ENCODE peak calls at places on chromosomes 16 and 17, in eight cellular contexts. B, V, D, G, Q, J, N and I are unnamed samples.

GRCh38 chr16:57277586-57277985 is 6.9 kb downstream of the PLLP start:
- DNase-seq in Q (no peak), G (no peak), B (no peak), V (no peak), J (peak; percentile 76), D (peak; percentile 27), N (peak; percentile 75), I (peak; percentile 90)

GRCh38 chr16:54175552-54176375 is 110.8 kb downstream of the IRX3 start:
- DNase-seq in J (peak; percentile 8), N (no peak), G (no peak), V (no peak), D (no peak), B (no peak), Q (no peak), I (no peak)

GRCh38 chr17:2368383-2368782 is 31.1 kb downstream of the SGSM2 start:
- DNase-seq in J (no peak), Q (no peak), G (no peak), V (no peak), B (no peak), N (no peak), D (no peak), I (no peak)

GRCh38 chr16:76265434-76266045 is 11.7 kb upstream of the CNTNAP4 start:
- DNase-seq in V (no peak), J (peak; percentile 27), N (no peak), G (no peak), B (peak; percentile 94), Q (peak; percentile 79), D (no peak), I (no peak)

GRCh38 chr16:86203557-86204275 is 304.8 kb downstream of the IRF8 start:
- DNase-seq in J (no peak), B (no peak), Q (no peak), D (no peak), V (no peak), G (no peak), N (no peak), I (no peak)

GRCh38 chr16:69120096-69120664 is 12.2 kb downstream of the CHTF8 start:
- DNase-seq in D (no peak), G (no peak), B (no peak), Q (no peak), V (no peak), J (no peak), N (no peak), I (no peak)

GRCh38 chr17:28901866-28902818 is 737 bp downstream of the DHRS13 start:
- DNase-seq in Q (peak; percentile 38), G (peak; percentile 60), V (no peak), N (no peak), B (no peak), J (no peak), D (peak; percentile 81), I (no peak)

GRCh38 chr17:6923385-6923784 is 72.5 kb upstream of the ALOX12 start:
- DNase-seq in B (no peak), D (no peak), N (no peak), G (no peak), Q (no peak), V (no peak), J (no peak), I (no peak)

GRCh38 chr16:15847621-15848175 is 9.1 kb downstream of the MYH11 start:
- DNase-seq in V (no peak), Q (no peak), B (no peak), N (no peak), G (no peak), J (no peak), D (no peak), I (no peak)

GRCh38 chr17:70168979-70169706 is at the start of gene KCNJ2:
- DNase-seq in J (peak; percentile 77), B (peak; percentile 98), V (peak; percentile 4), Q (peak; percentile 90), N (no peak), G (peak; percentile 86), D (peak; percentile 94), I (peak; percentile 34)

GRCh38 chr17:82438401-82439193 is 12.0 kb downstream of the CYBC1 start:
- DNase-seq in Q (no peak), V (no peak), G (no peak), D (peak; percentile 86), N (no peak), J (no peak), B (peak; percentile 44), I (no peak)

GRCh38 chr17:73526851-73527250 is 117.4 kb downstream of the SDK2 start:
- DNase-seq in D (peak; percentile 10), B (no peak), Q (no peak), V (no peak), G (no peak), N (no peak), J (no peak), I (no peak)

GRCh38 chr16:58053682-58054005 is 28.1 kb downstream of the MMP15 start:
- DNase-seq in V (no peak), J (no peak), Q (no peak), N (no peak), B (no peak), G (no peak), D (no peak), I (no peak)

GRCh38 chr17:40407460-40407859 is 10.2 kb downstream of the TOP2A start:
- DNase-seq in J (no peak), D (no peak), Q (no peak), N (no peak), G (no peak), B (no peak), V (no peak), I (no peak)

GRCh38 chr17:56131431-56131830 is 21.8 kb upstream of the ANKFN1 start:
- DNase-seq in V (no peak), N (no peak), B (no peak), Q (no peak), J (peak; percentile 3), D (no peak), G (no peak), I (no peak)

GRCh38 chr17:56130030-56130429 is 23.2 kb upstream of the ANKFN1 start:
- DNase-seq in J (no peak), N (no peak), B (no peak), V (no peak), G (no peak), Q (no peak), D (no peak), I (no peak)

GRCh38 chr17:56121661-56122060 is 31.6 kb upstream of the ANKFN1 start:
- DNase-seq in V (no peak), D (no peak), B (no peak), Q (no peak), G (no peak), N (no peak), J (no peak), I (no peak)

DNA sequence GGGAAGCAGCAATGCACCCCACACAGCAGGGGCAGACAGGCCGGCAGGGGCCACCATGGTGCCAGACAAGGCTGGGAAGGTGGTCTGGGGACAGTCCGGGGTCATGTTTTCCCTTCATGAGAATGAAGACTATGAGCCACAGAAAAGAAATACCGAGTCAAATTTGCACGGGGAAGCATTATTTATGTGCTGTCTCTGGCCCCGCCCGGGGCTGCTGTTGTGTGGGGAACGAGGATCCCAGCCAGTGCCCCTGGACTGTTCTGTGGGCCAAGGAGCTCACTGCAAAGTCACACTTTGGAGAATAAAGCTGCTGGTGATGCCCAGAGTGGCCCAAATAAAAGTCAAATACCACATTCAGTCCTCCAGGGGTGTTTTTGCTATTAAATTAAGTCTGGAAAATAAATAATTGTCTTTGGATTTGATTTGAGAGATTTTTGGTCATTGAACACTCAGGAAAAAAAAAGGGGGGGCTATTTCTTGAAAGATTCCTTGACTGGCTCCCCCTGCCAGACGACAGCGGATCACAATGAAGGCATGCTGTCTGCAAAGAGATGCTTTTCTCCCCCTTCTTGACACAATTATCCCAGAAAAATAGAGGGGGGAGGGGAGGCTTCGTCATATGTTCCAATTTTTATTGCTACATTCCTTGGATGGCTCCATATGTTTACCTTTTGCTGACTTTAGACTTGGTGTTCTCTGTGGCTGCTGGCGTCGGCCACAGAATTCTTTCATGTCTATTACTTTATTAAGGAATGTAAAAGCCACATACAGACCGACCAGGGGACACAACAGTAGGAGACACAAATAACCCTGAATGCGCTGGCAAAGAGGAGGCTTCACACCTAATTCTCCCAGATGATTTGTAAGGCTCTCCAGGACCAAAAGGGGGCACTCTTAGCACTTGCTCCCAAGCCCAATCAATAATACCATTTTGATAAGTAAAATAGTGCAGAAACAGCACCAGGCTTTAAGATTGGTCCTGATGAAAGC is 27.1 kb upstream of the ANKFN1 start:
- DNase-seq in B (peak; percentile 76), D (no peak), V (peak; percentile 43), Q (peak; percentile 8), N (no peak), J (peak; percentile 48), G (no peak), I (no peak)
- TF ChIP-seq CTCF in B (peak; percentile 87), D (no peak), V (peak; percentile 67), Q (peak; percentile 54), N (peak; percentile 82), J (peak; percentile 43), G (no peak), I (peak; percentile 64)

GRCh38 chr16:48682971-48683370 is 73.0 kb upstream of the N4BP1 start:
- DNase-seq in G (no peak), D (no peak), N (no peak), Q (no peak), V (no peak), J (no peak), B (no peak), I (no peak)
- H3K4me3 ChIP-seq in G (no peak overlapping the region), D (no peak overlapping the region), N (no peak overlapping the region), Q (no peak overlapping the region), V (no peak overlapping the region), J (no peak overlapping the region), B (no peak overlapping the region), I (no peak overlapping the region)

GRCh38 chr16:19898924-19899604 is 14.4 kb upstream of the GPRC5B start:
- DNase-seq in Q (peak; percentile 56), D (no peak), J (peak; percentile 72), N (no peak), B (peak; percentile 89), V (peak; percentile 13), G (peak; percentile 33), I (no peak)
- TF ChIP-seq CTCF in Q (peak; percentile 86), D (peak; percentile 48), J (peak; percentile 80), N (peak; percentile 85), B (peak; percentile 86), V (peak; percentile 84), G (no peak), I (peak; percentile 75)

GRCh38 chr17:71664867-71665266 is 456.0 kb upstream of the SOX9 start:
- DNase-seq in N (no peak), B (no peak), J (no peak), Q (no peak), D (no peak), V (no peak), G (no peak), I (no peak)

GRCh38 chr17:71667661-71668060 is 453.2 kb upstream of the SOX9 start:
- DNase-seq in D (no peak), N (no peak), V (no peak), B (no peak), Q (no peak), G (no peak), J (no peak), I (no peak)

GRCh38 chr17:71666047-71666446 is 454.8 kb upstream of the SOX9 start:
- DNase-seq in V (no peak), G (no peak), B (no peak), J (no peak), Q (no peak), D (no peak), N (peak; percentile 69), I (peak; percentile 61)

DNA sequence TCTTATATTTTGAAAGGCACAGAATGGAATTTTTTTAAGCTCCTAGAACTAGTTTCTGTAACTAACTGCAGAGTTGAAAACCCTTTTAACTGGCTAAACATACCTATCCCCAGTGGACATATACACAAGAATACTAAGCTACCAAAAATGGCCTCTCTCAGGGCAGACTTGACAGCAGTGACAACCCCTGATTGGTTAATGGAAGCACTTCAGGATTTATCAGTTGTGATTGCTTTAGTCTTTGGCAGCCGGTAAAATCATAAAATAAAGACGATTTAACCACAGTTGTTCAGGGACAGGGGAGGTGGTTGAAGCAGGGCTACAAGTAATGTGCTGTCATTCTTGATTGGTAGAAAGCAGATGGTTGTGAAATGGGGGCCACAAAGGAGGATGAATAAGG is 452.0 kb upstream of the SOX9 start:
- DNase-seq in V (no peak), B (no peak), G (no peak), N (no peak), D (no peak), J (no peak), Q (no peak), I (no peak)
- H3K4me3 ChIP-seq in V (no peak overlapping the region), B (no peak overlapping the region), G (no peak overlapping the region), N (no peak overlapping the region), D (no peak overlapping the region), J (no peak overlapping the region), Q (no peak overlapping the region), I (no peak overlapping the region)